ENCODE peak calls at places on chromosome 21, in five cellular contexts. E is HepG2, R is A549, K is GM12878, J is K562. L is an unnamed sample.

GRCh38 chr21:31128234-31128633 is 90.0 kb upstream of the KRTAP19-8 start:
- DNase-seq in E (no peak), R (no peak), K (no peak), J (no peak), L (no peak)

GRCh38 chr21:16570856-16571255 is 841.1 kb downstream of the USP25 start:
- DNase-seq in E (no peak), R (no peak), K (no peak), J (no peak), L (no peak)

GRCh38 chr21:38441153-38441552 is 57.1 kb downstream of the ERG start:
- DNase-seq in E (no peak), R (no peak), K (no peak), J (no peak), L (no peak)

GRCh38 chr21:42220138-42220701 is 1.3 kb downstream of the ABCG1 start:
- DNase-seq in E (peak; percentile 39), R (peak; percentile 40), K (no peak), J (no peak), L (no peak)

GRCh38 chr21:20250337-20250736 is 747.9 kb upstream of the NCAM2 start:
- DNase-seq in E (no peak), R (no peak), K (no peak), J (no peak), L (no peak)

GRCh38 chr21:32978346-32979270 is 47.1 kb upstream of the OLIG2 start:
- DNase-seq in E (no peak), R (no peak), K (no peak), J (no peak), L (no peak)

GRCh38 chr21:39657091-39657689 is 44.5 kb downstream of the B3GALT5 start:
- DNase-seq in E (no peak), R (no peak), K (no peak), J (no peak), L (no peak)

GRCh38 chr21:17610862-17611261 is 1.8 kb downstream of the BTG3 start:
- DNase-seq in E (peak; percentile 13), R (no peak), K (no peak), J (peak; percentile 6), L (no peak)

GRCh38 chr21:32994305-32994704 is 31.4 kb upstream of the OLIG2 start:
- DNase-seq in E (no peak), R (no peak), K (no peak), J (peak; percentile 24), L (no peak)

GRCh38 chr21:32256226-32256625 is 22.6 kb downstream of the MIS18A start:
- DNase-seq in E (no peak), R (no peak), K (no peak), J (no peak), L (no peak)

GRCh38 chr21:39386194-39386593 is 37.3 kb upstream of the HMGN1 start:
- DNase-seq in E (peak; percentile 75), R (no peak), K (no peak), J (no peak), L (no peak)

GRCh38 chr21:21897275-21897883 is 899.2 kb downstream of the NCAM2 start:
- DNase-seq in E (no peak), R (no peak), K (no peak), J (no peak), L (no peak)

GRCh38 chr21:39502631-39503030 is 50.9 kb downstream of the SH3BGR start:
- DNase-seq in E (no peak), R (no peak), K (no peak), J (no peak), L (no peak)

GRCh38 chr21:22438428-22439086 is 1440.3 kb downstream of the NCAM2 start:
- DNase-seq in E (no peak), R (no peak), K (no peak), J (no peak), L (no peak)

GRCh38 chr21:46079357-46080170 is 18.3 kb upstream of the COL6A2 start:
- DNase-seq in E (no peak), R (no peak), K (no peak), J (no peak), L (no peak)

GRCh38 chr21:26433386-26433785 is 139.7 kb downstream of the CYYR1 start:
- DNase-seq in E (no peak), R (no peak), K (no peak), J (no peak), L (no peak)

GRCh38 chr21:36744560-36745231 is 45.8 kb downstream of the SIM2 start:
- DNase-seq in E (no peak), R (no peak), K (no peak), J (no peak), L (no peak)
- TF ChIP-seq HDAC2 in E (no peak), R (no peak), K (no peak), J (no peak), L (no peak)

GRCh38 chr21:43995521-43996105 is 16.5 kb upstream of the TRAPPC10 start:
- DNase-seq in E (no peak), R (no peak), K (no peak), J (no peak), L (no peak)
- TF ChIP-seq HDAC2 in E (no peak), R (no peak), K (no peak), J (no peak), L (no peak)

GRCh38 chr21:14753069-14753465 is 207.0 kb upstream of the SAMSN1 start:
- DNase-seq in E (no peak), R (no peak), K (no peak), J (no peak), L (no peak)

GRCh38 chr21:14752006-14752909 is 206.1 kb upstream of the SAMSN1 start:
- DNase-seq in E (no peak), R (no peak), K (no peak), J (no peak), L (no peak)

GRCh38 chr21:14750041-14750440 is 203.9 kb upstream of the SAMSN1 start:
- DNase-seq in E (no peak), R (no peak), K (no peak), J (no peak), L (no peak)

GRCh38 chr21:14751011-14751410 is 204.9 kb upstream of the SAMSN1 start:
- DNase-seq in E (no peak), R (no peak), K (no peak), J (no peak), L (no peak)

DNA sequence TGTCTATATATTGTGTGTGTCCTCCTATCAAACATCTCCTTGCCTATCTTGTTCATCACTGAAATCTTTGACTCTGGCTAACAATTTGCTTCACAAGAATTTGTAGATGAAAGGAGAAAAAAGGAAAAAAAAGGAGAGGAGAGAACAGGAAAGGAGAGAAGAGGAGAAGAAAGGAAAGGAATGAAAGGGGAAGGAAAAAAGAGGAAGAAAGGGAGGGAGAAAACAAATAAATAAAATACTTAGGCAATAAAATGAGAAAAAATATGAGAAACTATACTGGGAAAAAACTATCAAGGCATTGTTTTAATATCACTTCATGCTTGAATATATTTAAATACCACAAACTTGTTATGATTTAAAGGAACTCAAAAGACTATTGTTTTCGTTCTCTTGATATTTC is 205.5 kb upstream of the SAMSN1 start:
- DNase-seq in E (no peak), R (no peak), K (no peak), J (no peak), L (no peak)
- TF ChIP-seq HDAC2 in E (no peak), R (no peak), K (no peak), J (no peak), L (no peak)

DNA sequence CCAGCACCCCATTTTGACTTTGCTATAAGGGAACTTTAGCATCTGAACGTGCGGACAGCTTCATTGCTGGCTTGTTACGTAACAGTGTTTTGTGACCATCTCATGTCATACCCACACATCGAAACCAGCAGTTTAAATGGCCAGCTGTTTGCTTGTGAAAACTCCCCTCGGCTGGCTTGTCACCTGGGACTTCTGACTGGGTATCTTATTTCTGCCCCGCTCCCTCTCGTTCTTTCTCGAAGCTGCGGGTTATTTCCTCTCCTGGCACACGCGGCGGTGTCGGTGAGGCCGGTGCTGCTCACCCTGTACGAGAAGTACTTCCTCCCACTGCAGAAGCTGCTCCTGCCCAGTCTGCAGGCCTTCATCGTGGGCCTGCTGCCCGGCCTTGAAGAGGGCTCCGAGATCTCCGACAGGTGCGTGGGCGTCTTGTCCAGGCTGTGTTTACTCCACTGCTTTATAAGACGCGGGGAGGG is 43.5 kb downstream of the DOP1B start:
- DNase-seq in E (no peak), R (no peak), K (no peak), J (no peak), L (no peak)
- TF ChIP-seq HDAC2 in E (no peak), R (no peak), K (no peak), J (no peak), L (no peak)